ENCODE peak calls at places on chromosomes 11 and 22, in five cellular contexts. T is right lobe of liver, U is body of pancreas, O is IMR-90, V is adrenal gland. B is an unnamed sample. For H3K27me3 and H3K4me1, the result is how much of the 10 kb centered on the place peaks cover.

GRCh38 chr22:41469218-41469851 is 418 bp downstream of the ACO2 start:
- DNase-seq in V (no peak), U (peak), O (no peak), T (no peak), B (no peak)

GRCh38 chr11:87259731-87260130 is 222.0 kb downstream of the TMEM135 start:
- DNase-seq in U (no peak), O (no peak), T (no peak), V (no peak), B (no peak)

GRCh38 chr11:877565-877964 is 33.0 kb downstream of the CHID1 start:
- DNase-seq in U (no peak), V (no peak), T (no peak), O (no peak), B (no peak)

GRCh38 chr22:19125474-19126308 is 3.5 kb upstream of the DGCR2 start:
- DNase-seq in U (no peak), T (no peak), V (no peak), O (no peak), B (no peak)

GRCh38 chr11:15947681-15948648 is 408.4 kb downstream of the SOX6 start:
- DNase-seq in V (no peak), U (peak), O (no peak), T (peak), B (no peak)

GRCh38 chr11:106961518-106961917 is 56.8 kb downstream of the GUCY1A2 start:
- DNase-seq in U (no peak), V (no peak), O (peak), T (no peak), B (no peak)

GRCh38 chr11:93444671-93445073 is 98.5 kb downstream of the SMCO4 start:
- DNase-seq in U (peak), O (peak), V (no peak), T (no peak), B (no peak)

GRCh38 chr22:28375761-28376534 is 303.7 kb downstream of the TTC28 start:
- DNase-seq in O (peak), T (no peak), V (no peak), U (no peak), B (no peak)

GRCh38 chr11:44446341-44446712 is 119.1 kb upstream of the CD82 start:
- DNase-seq in O (no peak), V (no peak), U (no peak), T (no peak), B (no peak)

GRCh38 chr11:20584093-20584774 is 15.2 kb upstream of the SLC6A5 start:
- DNase-seq in U (no peak), T (no peak), V (peak), O (no peak), B (no peak)

GRCh38 chr11:79007811-79008294 is 433.0 kb downstream of the TENM4 start:
- DNase-seq in O (no peak), V (no peak), U (no peak), T (no peak), B (no peak)

GRCh38 chr11:17129003-17129402 is 51.5 kb upstream of the RPS13 start:
- DNase-seq in U (no peak), O (peak), T (no peak), V (no peak), B (no peak)

GRCh38 chr22:25362215-25362882 is 142.9 kb downstream of the CRYBB2 start:
- DNase-seq in V (peak), U (peak), T (peak), O (peak), B (peak)

GRCh38 chr11:10021563-10021962 is 272.5 kb downstream of the SBF2 start:
- DNase-seq in V (no peak), O (no peak), T (no peak), U (no peak), B (no peak)

GRCh38 chr11:115623021-115623451 is 118.8 kb upstream of the CADM1 start:
- DNase-seq in T (peak), V (peak), U (peak), O (peak), B (peak)

GRCh38 chr11:120035756-120036155 is 102.2 kb downstream of the TRIM29 start:
- DNase-seq in T (no peak), V (no peak), U (no peak), O (no peak), B (no peak)

GRCh38 chr11:86459682-86460460 is 85.2 kb downstream of the CCDC81 start:
- DNase-seq in O (peak), V (peak), T (peak), U (peak), B (peak)

DNA sequence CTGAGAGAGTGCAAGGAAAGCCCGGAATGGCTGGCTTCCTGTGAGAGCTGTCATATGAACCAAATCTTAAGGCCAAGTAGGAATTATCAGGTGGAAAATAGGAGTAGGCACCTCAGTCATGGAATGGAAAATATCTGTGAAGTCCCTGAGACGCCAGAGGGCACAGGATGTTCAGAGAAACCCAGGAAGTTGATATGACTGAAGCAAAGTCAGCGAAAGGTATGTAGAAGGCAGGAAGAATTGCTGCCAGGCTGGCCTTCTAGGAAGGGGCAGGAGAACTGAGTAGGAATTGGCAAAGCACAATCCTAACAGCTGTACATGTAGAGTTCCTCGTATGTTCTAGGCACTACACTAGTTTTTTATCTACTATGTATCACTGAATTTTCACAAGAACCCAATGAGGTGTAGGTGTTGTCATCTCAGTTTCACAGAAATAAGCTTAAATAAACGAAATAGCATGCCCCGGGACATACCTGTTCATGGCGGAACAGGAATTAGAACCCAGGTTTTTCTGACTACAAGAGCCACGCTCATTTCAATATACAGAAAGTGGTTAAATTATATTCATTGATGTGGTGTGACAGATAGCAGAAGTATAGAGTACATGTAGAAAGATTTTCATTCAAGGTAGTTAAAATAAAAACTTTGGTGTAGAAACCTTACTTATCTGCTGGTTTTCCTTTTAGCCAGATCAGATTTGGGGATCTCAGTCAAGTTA is 17.0 kb downstream of the HMGXB4 start:
- DNase-seq in T (no peak), V (no peak), U (no peak), O (no peak), B (no peak)
- TF ChIP-seq CTCF in T (no peak), V (no peak), U (no peak), O (no peak), B (no peak)

DNA sequence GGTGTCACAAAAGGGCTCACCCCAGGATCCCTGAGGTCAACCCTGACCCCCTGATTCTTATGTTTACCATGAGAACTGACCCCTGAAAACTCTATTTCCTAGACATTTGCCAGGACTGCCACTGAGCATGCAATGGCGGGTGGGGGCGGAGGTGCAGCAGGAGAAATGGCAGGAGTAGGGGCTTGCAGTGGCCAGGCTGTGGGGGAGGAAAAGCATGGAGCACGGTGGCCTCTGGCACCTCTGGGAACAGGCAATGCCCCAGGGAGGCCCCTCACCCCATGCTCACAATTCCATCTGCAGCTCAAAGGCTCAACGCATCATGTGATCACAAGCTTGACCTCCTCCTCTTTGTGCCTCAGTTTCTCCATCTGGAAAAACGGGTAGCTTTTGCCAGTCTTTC is 46.5 kb upstream of the FGF3 start:
- DNase-seq in O (no peak), U (no peak), T (no peak), V (no peak), B (no peak)
- H3K27me3 ChIP-seq in O (half or more), U (under half), T (under half), V (under half), B (under half)

GRCh38 chr11:3830088-3830487 is 10.7 kb downstream of the RHOG start:
- DNase-seq in O (no peak), V (no peak), U (no peak), T (no peak), B (no peak)
- H3K4me1 ChIP-seq in O (under half), V (under half), U (under half), T (under half), B (under half)

GRCh38 chr11:27694992-27695391 is 5.3 kb downstream of the BDNF start:
- DNase-seq in U (no peak), O (no peak), V (no peak), T (no peak), B (no peak)
- TF ChIP-seq CTCF in U (no peak), O (peak), V (peak), T (peak), B (no peak)

DNA sequence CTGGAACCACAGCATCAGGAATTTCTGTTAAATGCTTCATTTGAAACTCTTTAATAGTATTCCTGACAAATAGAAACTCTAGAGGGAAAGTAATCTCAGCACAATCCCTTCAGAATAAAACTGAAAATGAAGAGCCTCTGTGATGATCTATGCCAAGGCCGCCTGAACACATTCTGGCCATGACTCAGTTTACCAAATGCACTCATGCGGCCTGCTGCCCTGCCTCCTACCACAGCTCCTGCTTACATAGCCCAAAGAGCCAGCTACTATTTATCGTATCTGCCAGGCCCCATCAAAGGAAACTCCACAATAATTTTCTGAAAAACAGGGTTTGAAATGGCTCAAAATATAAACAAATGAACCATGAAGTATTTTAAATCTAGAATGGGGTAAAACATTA is 27.0 kb downstream of the ARL14EP start:
- DNase-seq in V (no peak), U (no peak), T (no peak), O (no peak), B (no peak)
- H3K27me3 ChIP-seq in V (under half), U (under half), T (under half), O (under half), B (under half)

GRCh38 chr11:118610220-118610772 is 2.9 kb downstream of the PHLDB1 start:
- DNase-seq in V (no peak), T (no peak), O (no peak), U (no peak), B (no peak)
- H3K4me1 ChIP-seq in V (under half), T (under half), O (under half), U (half or more), B (under half)

GRCh38 chr22:38843201-38843715 is 570 bp downstream of the NPTXR start:
- DNase-seq in O (peak), U (peak), T (no peak), V (peak), B (no peak)
- TF ChIP-seq CTCF in O (peak), U (peak), T (peak), V (peak), B (no peak)